ENCODE peak calls at places on chromosomes 6 and 20, in seven cellular contexts. A is GM23338, K is stomach, G is HCT116, R is prostate gland, Z is sigmoid colon, M is HepG2. Q is an unnamed sample. For H3K4me1, the result is how much of the 10 kb centered on the place peaks cover.

GRCh38 chr6:96700931-96701330 is 136.3 kb downstream of the GPR63 start:
- DNase-seq in A (no peak), K (no peak), G (no peak), R (no peak), Z (no peak), M (no peak), Q (no peak)

GRCh38 chr6:79421707-79422484 is 115.3 kb downstream of the LCA5 start:
- DNase-seq in A (no peak), K (no peak), G (no peak), R (no peak), Z (no peak), M (no peak), Q (no peak)

GRCh38 chr6:167401525-167402194 is 76.8 kb downstream of the TTLL2 start:
- DNase-seq in A (peak), K (peak), G (no peak), R (no peak), Z (no peak), M (no peak), Q (no peak)

GRCh38 chr6:32047084-32047478 is 8.9 kb downstream of the CYP21A2 start:
- DNase-seq in A (no peak), K (no peak), G (peak), R (no peak), Z (peak), M (peak), Q (no peak)

GRCh38 chr6:53593001-53593488 is 48.1 kb upstream of the GCLC start:
- DNase-seq in A (no peak), K (no peak), G (no peak), R (no peak), Z (no peak), M (no peak), Q (no peak)

GRCh38 chr6:13696226-13696625 is 15.4 kb downstream of the RANBP9 start:
- DNase-seq in A (no peak), K (no peak), G (no peak), R (no peak), Z (no peak), M (no peak), Q (no peak)

GRCh38 chr6:109867970-109868358 is 110.1 kb upstream of the GPR6 start:
- DNase-seq in A (no peak), K (no peak), G (no peak), R (no peak), Z (no peak), M (no peak), Q (no peak)

GRCh38 chr6:6434723-6435122 is 114.3 kb upstream of the F13A1 start:
- DNase-seq in A (no peak), K (no peak), G (no peak), R (no peak), Z (no peak), M (no peak), Q (no peak)

GRCh38 chr6:2733324-2733723 is 17.4 kb downstream of the MYLK4 start:
- DNase-seq in A (no peak), K (peak), G (no peak), R (no peak), Z (peak), M (no peak), Q (no peak)

GRCh38 chr6:27238010-27238983 is 9.2 kb upstream of the PRSS16 start:
- DNase-seq in A (peak), K (no peak), G (no peak), R (no peak), Z (no peak), M (no peak), Q (no peak)

GRCh38 chr20:1500496-1500895 is 9.3 kb upstream of the SIRPB2 start:
- DNase-seq in A (peak), K (no peak), G (no peak), R (no peak), Z (no peak), M (no peak), Q (no peak)

GRCh38 chr20:24207803-24208300 is 219.3 kb upstream of the GGTLC1 start:
- DNase-seq in A (no peak), K (no peak), G (no peak), R (no peak), Z (no peak), M (no peak), Q (no peak)
- H3K27ac ChIP-seq in A (no peak), K (no peak), G (no peak), R (no peak), Z (no peak), M (no peak), Q (no peak)

GRCh38 chr6:21772467-21772866 is 178.9 kb downstream of the SOX4 start:
- DNase-seq in A (no peak), K (no peak), G (no peak), R (no peak), Z (no peak), M (no peak), Q (no peak)
- H3K4me1 ChIP-seq in A (half or more), K (under half), G (under half), R (under half), Z (under half), M (under half), Q (under half)

GRCh38 chr6:24699521-24700359 is 19.2 kb downstream of the C6orf62 start:
- DNase-seq in A (no peak), K (no peak), G (no peak), R (no peak), Z (no peak), M (peak), Q (no peak)

GRCh38 chr6:24708612-24709011 is 10.3 kb downstream of the C6orf62 start:
- DNase-seq in A (no peak), K (no peak), G (no peak), R (no peak), Z (no peak), M (no peak), Q (no peak)

GRCh38 chr6:24704468-24704867 is 14.5 kb downstream of the C6orf62 start:
- DNase-seq in A (no peak), K (no peak), G (no peak), R (no peak), Z (no peak), M (no peak), Q (no peak)

DNA sequence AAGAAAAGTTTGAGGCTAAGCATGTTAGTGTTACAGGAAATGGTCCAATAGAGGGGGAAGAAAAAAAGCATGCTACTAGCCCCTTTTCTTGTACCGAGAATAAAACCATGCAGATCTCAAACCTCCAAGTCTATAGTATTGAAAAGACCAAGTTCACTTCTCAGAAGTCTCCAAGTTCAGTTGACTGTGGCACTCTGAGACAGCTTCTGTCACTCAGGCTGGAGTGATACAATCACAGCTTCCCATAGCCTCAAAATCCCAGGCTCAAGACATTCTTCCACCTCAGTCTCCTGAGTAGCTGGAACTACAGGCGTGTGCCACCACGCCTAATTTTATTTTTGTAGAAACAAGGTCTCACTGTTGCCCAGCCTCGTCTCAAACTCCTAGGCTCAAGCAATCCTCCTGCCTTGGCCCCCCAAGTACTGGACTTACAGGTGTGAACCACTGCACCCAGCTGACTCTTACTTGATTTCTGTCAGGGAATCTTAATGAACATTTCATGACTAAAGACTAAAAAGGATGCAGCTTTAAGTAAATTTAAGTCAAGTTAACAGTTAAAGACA is 16.2 kb downstream of the C6orf62 start:
- DNase-seq in A (no peak), K (no peak), G (no peak), R (no peak), Z (no peak), M (no peak), Q (no peak)
- TF ChIP-seq POLR2AphosphoS5 in A (no peak), K (no peak), G (peak), R (no peak), Z (no peak), M (peak), Q (no peak)

DNA sequence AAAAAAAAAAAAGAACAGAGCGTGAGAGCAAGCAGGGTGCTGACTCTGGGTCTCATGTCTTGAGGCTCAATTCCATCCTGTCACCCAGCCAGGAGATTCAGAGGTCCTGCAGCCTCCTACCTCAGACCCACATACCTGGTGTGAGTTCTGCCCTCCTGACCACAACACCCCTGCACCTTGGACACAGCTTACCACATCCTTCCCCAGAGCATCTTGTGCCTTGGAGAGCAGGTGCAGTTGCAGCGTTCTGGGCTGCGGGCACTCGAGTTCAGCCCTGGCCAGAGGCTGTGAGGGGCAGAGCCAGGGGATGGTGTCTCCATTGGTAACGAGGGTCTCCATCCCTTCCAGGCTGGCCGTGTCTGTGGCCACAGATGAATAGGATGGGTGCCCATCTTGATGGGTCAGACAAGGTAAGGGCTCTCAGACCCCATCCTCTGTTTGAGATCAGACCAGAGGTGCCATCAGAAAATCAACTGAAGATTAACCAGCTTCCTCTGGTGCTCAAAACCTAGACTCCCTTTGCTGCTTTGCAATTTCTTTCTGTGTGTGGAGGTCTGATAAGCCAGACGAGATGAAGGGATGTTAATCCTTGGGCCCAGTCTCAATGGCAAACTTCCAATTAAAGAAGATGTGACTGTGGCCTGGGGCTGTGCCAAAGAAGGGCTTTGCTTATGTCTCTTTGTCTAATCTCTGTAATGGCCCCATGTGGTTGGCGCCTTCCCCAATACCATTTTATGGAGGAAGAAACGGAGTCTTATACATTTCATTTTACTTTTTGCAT is 14.7 kb upstream of the ZNF831 start:
- DNase-seq in A (no peak), K (no peak), G (no peak), R (no peak), Z (no peak), M (no peak), Q (no peak)
- H3K27ac ChIP-seq in A (no peak), K (peak), G (no peak), R (no peak), Z (no peak), M (no peak), Q (peak)

DNA sequence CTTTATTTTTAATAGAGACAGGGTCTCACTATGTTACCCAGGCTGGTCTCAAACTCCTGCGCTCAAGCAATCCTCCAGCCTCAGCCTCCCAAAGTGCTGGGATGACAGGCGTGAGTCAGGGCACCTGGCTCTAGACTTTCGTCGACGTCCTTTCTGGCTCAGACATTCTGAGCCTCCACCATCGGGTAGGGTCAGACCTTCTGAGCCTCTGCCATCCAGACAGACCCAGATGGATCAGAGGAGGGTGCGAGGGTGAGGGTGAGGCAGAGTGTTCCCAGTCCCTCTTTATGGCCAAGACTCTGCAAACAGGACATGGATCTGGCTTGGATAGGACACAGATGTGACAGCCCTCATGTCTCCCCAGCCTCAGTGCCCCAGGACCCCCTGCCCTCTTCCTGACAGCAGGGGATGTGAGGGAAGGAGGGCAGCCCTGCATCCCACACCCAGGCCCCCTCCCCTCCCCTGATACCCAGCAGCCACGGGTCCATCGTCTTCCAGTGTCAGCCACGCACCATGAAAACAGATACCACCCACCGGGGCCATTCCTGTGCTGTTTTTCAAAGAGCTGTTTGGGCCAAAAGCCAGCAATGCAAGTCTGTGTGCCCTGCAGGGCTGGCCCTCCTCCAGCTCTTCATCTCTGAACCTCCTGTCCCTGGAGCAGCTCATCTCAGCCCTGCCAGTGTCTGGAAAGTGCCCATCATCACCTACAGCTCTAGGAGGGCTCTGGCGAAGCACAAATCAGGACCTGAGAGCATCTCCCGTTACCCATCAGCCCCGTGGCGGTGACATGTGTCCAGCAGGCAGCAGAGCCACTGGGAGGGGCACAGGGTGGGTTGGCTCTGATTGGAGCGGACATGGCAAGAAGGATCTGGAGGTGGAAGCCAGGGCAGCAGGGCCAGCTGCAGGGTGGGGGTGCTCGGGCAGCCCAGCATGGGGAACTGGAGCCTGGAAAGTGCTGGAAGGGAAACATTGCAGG is 208.4 kb downstream of the PREX1 start:
- DNase-seq in A (no peak), K (no peak), G (no peak), R (no peak), Z (peak), M (no peak), Q (peak)
- H3K4me1 ChIP-seq in A (under half), K (under half), G (under half), R (under half), Z (under half), M (under half), Q (under half)

DNA sequence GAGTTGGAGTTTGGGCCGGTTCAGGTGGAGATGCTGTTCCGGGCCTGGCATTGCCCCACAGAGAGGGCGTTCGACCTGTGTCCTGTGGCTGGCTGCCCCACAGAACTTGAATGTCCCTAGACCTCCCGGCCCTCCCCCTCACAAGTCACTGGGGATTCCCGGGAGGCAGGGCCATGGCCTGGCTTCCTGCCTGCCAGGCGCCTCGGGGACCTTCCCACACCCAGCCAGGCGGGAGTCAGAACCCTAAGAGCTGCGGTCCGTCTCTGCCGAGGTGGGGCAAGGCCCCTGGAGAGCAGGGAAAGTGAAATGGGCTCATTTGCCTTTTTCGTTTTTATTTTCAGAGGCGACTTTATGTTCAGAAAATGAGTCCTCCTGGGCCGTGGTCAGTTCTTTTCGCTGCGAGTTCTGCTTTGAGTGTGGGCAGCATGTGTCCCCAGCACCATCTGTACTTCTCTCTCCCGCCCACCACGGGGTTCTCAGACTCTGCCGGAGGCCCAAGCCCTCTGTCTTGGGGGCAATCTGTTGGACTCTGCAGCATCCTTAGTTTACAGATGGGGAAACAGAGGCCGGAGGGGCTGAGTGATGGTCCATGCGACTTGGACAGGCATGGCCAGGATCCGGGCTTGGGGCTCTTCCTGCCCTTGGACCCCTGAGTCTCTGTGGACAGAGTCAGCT is 8.5 kb downstream of the RBM38 start:
- DNase-seq in A (no peak), K (peak), G (no peak), R (no peak), Z (peak), M (no peak), Q (no peak)
- TF ChIP-seq POLR2AphosphoS5 in A (no peak), K (no peak), G (no peak), R (no peak), Z (no peak), M (no peak), Q (no peak)

DNA sequence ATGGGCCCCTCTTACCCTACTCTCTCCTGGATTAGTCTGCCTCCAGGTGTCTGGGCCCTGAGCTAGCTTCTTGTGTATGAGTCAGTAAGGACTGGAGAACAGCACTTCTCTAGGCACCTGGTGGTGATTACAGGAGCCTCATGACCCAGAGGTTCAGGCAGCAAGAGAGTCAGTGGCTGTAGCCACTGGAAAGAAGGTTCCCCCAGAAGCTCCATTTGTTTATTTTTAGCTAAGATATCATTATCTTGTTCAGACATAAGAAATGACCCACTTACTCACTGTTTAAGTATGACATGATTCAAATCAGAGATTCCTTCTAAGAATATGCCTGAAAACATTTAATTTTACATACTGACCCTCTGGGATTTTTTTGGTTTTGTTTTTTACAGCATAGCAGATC is 23.6 kb upstream of the SLC4A11 start:
- DNase-seq in A (no peak), K (no peak), G (no peak), R (no peak), Z (no peak), M (no peak), Q (no peak)
- H3K27ac ChIP-seq in A (no peak), K (no peak), G (no peak), R (no peak), Z (no peak), M (no peak), Q (no peak)

GRCh38 chr6:7999201-7999600 is 65.0 kb downstream of the BLOC1S5 start:
- DNase-seq in A (no peak), K (no peak), G (no peak), R (no peak), Z (no peak), M (no peak), Q (no peak)

GRCh38 chr6:8000080-8001035 is 63.8 kb downstream of the BLOC1S5 start:
- DNase-seq in A (no peak), K (no peak), G (no peak), R (no peak), Z (no peak), M (no peak), Q (no peak)

GRCh38 chr6:8006208-8006607 is 58.0 kb downstream of the BLOC1S5 start:
- DNase-seq in A (no peak), K (no peak), G (peak), R (no peak), Z (no peak), M (peak), Q (no peak)

DNA sequence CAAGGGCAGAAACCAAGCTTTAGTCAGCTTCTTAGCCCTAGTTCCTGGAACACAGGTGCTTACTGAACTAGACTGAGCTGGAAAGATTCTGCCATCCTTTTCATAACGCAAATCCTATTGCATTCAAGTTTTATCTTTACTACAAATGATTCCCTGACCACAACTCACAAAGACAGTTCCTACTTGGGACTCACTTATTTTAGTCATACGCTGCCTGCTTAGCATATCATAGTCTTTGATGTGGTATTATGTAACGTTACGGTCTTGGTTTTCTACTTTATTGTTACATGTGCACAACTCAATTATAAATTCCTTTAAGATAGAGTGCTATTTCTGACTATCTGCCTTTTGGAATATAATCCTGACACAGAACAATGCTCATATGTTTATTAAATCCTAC is 59.1 kb downstream of the BLOC1S5 start:
- DNase-seq in A (no peak), K (no peak), G (no peak), R (no peak), Z (no peak), M (no peak), Q (no peak)
- H3K4me1 ChIP-seq in A (under half), K (under half), G (under half), R (under half), Z (under half), M (under half), Q (under half)

GRCh38 chr6:44298055-44298803 is 14.9 kb downstream of the AARS2 start:
- DNase-seq in A (peak), K (no peak), G (no peak), R (no peak), Z (no peak), M (no peak), Q (no peak)
- TF ChIP-seq POLR2AphosphoS5 in A (peak), K (no peak), G (no peak), R (no peak), Z (no peak), M (no peak), Q (no peak)

GRCh38 chr6:56537223-56537770 is 105.4 kb downstream of the DST start:
- DNase-seq in A (no peak), K (no peak), G (no peak), R (no peak), Z (no peak), M (no peak), Q (no peak)
- H3K27ac ChIP-seq in A (no peak), K (no peak), G (no peak), R (no peak), Z (peak), M (no peak), Q (peak)

Q was measured in breast epithelium.